ENCODE peak calls at places on chromosomes 16 and 17, in four cellular contexts. F is GM12878, L is HepG2, U is K562. A is an unnamed sample.
A peak's percentile ranks its signal among the peaks of the same experiment; 100 is the strongest.

GRCh38 chr17:76544916-76545365 is 5.1 kb downstream of the PRCD start:
- DNase-seq in F (no peak), L (no peak), U (no peak), A (no peak)

GRCh38 chr17:80432350-80432955 is 17.5 kb downstream of the ENDOV start:
- DNase-seq in F (no peak), L (no peak), U (no peak), A (no peak)

GRCh38 chr17:54900457-54901229 is at the start of gene TOM1L1:
- DNase-seq in F (no peak), L (peak; percentile 87), U (peak; percentile 74), A (peak; percentile 81)

GRCh38 chr17:42937712-42938596 is 26.3 kb downstream of the AARSD1 start:
- DNase-seq in F (no peak), L (peak; percentile 73), U (peak; percentile 65), A (peak; percentile 66)

GRCh38 chr16:29842732-29843346 is 20.2 kb downstream of the CDIPT start:
- DNase-seq in F (no peak), L (no peak), U (no peak), A (no peak)

GRCh38 chr17:12107905-12108304 is 87.2 kb downstream of the MAP2K4 start:
- DNase-seq in F (no peak), L (no peak), U (no peak), A (no peak)

GRCh38 chr16:69033550-69033949 is 71.9 kb upstream of the HAS3 start:
- DNase-seq in F (no peak), L (no peak), U (no peak), A (no peak)

GRCh38 chr17:15947976-15948752 is 3.2 kb downstream of the ADORA2B start:
- DNase-seq in F (no peak), L (no peak), U (no peak), A (no peak)

GRCh38 chr17:17514361-17514992 is 18.3 kb upstream of the RASD1 start:
- DNase-seq in F (no peak), L (no peak), U (no peak), A (no peak)

GRCh38 chr17:74754832-74755231 is 6.4 kb downstream of the NHERF1 start:
- DNase-seq in F (no peak), L (no peak), U (peak; percentile 83), A (no peak)

GRCh38 chr16:749010-749409 is 8.2 kb upstream of the CIAO3 start:
- DNase-seq in F (no peak), L (no peak), U (no peak), A (no peak)

GRCh38 chr17:51611585-51611984 is 351.2 kb downstream of the UTP18 start:
- DNase-seq in F (no peak), L (no peak), U (no peak), A (no peak)

GRCh38 chr17:73179387-73179786 is 13.5 kb upstream of the COG1 start:
- DNase-seq in F (no peak), L (no peak), U (no peak), A (no peak)

GRCh38 chr17:7929158-7930029 is at the start of gene KCNAB3:
- DNase-seq in F (no peak), L (no peak), U (peak; percentile 22), A (peak; percentile 87)

GRCh38 chr17:59859444-59860025 is 33.2 kb downstream of the TUBD1 start:
- DNase-seq in F (no peak), L (peak; percentile 71), U (no peak), A (no peak)

GRCh38 chr17:3657874-3658783 is 10.2 kb downstream of the TAX1BP3 start:
- DNase-seq in F (no peak), L (no peak), U (no peak), A (no peak)

GRCh38 chr17:40646791-40647548 is 648 bp downstream of the SMARCE1 start:
- DNase-seq in F (no peak), L (peak; percentile 50), U (peak; percentile 71), A (no peak)

GRCh38 chr17:48871551-48872351 is 20.8 kb upstream of the ATP5MC1 start:
- DNase-seq in F (no peak), L (peak; percentile 99), U (peak; percentile 39), A (no peak)

GRCh38 chr17:59848385-59848668 is 44.4 kb downstream of the TUBD1 start:
- DNase-seq in F (no peak), L (no peak), U (no peak), A (no peak)

GRCh38 chr17:67221062-67221998 is 23.7 kb downstream of the HELZ start:
- DNase-seq in F (no peak), L (peak; percentile 34), U (peak; percentile 45), A (no peak)

GRCh38 chr17:48322060-48322459 is 108.0 kb downstream of the SKAP1 start:
- DNase-seq in F (no peak), L (no peak), U (no peak), A (no peak)

GRCh38 chr16:31410082-31410481 is 16.9 kb downstream of the ITGAD start:
- DNase-seq in F (no peak), L (no peak), U (no peak), A (no peak)

GRCh38 chr17:80110927-80111701 is 9.7 kb downstream of the GAA start:
- DNase-seq in F (no peak), L (no peak), U (no peak), A (peak; percentile 9)

GRCh38 chr17:77312061-77312684 is 171.4 kb downstream of the SEC14L1 start:
- DNase-seq in F (no peak), L (no peak), U (no peak), A (no peak)

GRCh38 chr17:32192379-32192778 is 50.1 kb downstream of the RHOT1 start:
- DNase-seq in F (no peak), L (no peak), U (no peak), A (no peak)

GRCh38 chr16:75085556-75085955 is 31.0 kb downstream of the LDHD start:
- DNase-seq in F (no peak), L (no peak), U (no peak), A (no peak)

GRCh38 chr17:4953461-4953961 is 2.6 kb downstream of the ENO3 start:
- DNase-seq in F (no peak), L (no peak), U (no peak), A (no peak)

GRCh38 chr17:4950757-4951204 is at the start of gene ENO3:
- DNase-seq in F (no peak), L (peak; percentile 73), U (peak; percentile 35), A (peak; percentile 42)

GRCh38 chr17:4949321-4950074 is 1.2 kb upstream of the PFN1 start:
- DNase-seq in F (no peak), L (peak; percentile 82), U (peak; percentile 84), A (peak; percentile 74)

GRCh38 chr17:4950075-4950756 is 703 bp upstream of the ENO3 start:
- DNase-seq in F (no peak), L (peak; percentile 56), U (peak; percentile 55), A (peak; percentile 58)

DNA sequence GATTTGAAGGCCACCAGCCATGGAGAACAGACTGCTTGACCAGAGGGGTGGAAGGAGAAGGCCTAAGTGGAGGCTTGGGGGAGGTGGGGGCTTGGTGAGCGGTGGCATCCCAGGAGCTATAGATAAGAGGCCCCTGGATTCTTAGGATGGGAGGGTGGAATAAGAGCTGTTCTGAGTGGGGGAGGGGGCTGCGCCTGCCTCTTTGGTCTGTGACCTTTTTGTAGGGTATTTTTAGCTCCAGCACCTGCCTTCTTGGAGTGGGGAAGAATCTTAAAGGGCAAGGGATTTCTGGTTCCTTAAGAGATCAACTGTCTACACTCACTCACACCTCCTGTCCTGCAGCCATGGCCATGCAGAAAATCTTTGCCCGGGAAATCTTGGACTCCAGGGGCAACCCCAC is 567 bp downstream of the ENO3 start:
- DNase-seq in F (no peak), L (no peak), U (peak; percentile 54), A (no peak)
- TF ChIP-seq ATF3 in F (no peak), L (no peak), U (no peak), A (no peak)

DNA sequence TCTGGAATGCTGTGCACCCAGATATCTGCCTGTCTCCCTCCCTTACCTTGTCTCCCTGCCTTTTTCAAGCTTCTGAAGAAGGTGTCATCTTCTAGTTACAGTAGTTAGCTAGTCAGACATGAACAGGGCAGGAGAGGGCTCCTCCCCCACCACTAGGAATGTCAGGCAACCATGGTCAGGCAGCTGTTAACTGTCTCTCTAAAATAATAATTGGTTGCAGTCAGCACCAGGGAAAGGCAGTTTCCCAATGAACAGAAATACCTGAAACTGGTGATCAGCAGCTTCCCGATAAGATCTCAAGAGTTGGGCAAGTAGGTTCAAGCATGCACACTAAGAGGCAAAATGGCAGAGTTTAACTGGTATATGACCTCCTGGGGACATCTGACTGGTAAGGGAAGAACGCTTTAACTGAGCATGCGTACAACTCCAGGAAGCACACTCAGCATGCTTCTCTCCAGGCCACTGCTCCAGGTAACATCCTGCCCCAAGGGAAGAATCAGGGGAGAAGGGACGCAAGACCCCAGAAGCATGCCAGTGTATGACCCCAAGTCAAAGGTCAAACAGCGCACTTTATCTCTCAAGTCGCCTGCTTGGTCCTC is 12.6 kb upstream of the XYLT1 start:
- DNase-seq in F (no peak), L (no peak), U (no peak), A (no peak)
- TF ChIP-seq ETV6 in F (no peak), L (no peak), U (no peak), A (no peak)

DNA sequence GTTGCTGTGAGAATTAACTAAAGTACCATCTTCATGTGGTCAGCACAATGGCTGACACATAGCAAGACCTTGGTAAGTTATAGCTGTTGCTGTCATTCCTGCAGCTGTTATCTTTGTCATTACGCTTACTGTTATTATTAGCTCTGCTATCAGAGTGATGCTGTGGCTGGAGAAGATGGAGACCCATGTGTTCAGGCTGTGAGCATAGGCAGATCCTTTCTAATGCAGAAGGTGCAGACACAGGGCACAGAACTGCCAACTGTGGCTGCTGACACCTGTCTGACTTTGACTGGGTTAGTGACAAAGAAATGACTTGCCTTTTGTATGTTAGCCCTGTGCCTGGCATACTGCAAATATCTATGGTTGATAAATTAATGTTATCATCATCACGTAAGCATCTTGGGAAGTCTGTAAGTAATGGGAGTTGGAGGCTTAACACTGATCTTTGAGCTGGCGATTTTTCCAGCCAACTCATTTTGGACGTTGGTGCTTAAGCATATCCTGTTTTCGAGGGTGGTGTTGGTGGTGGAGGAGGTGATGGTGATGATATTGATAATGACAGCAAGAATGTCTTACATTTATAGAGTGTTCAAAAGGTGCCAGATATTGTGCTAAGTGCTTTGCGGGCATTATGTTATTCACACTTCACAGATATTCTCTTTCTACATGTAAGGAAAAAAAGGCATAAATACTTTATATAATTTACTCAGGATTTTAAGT is 695.3 kb downstream of the WWOX start:
- DNase-seq in F (no peak), L (no peak), U (no peak), A (no peak)
- TF ChIP-seq SP1 in F (no peak), L (no peak), U (no peak), A (no peak)

GRCh38 chr16:51164167-51164566 is 13.1 kb upstream of the SALL1 start:
- DNase-seq in F (no peak), L (no peak), U (no peak), A (no peak)
- TF ChIP-seq ATF3 in F (no peak), L (no peak), U (no peak), A (no peak)

GRCh38 chr16:87131061-87131995 is 185.9 kb downstream of the C16orf95 start:
- DNase-seq in F (no peak), L (no peak), U (no peak), A (no peak)
- TF ChIP-seq ETV6 in F (no peak), L (no peak), U (no peak), A (no peak)

DNA sequence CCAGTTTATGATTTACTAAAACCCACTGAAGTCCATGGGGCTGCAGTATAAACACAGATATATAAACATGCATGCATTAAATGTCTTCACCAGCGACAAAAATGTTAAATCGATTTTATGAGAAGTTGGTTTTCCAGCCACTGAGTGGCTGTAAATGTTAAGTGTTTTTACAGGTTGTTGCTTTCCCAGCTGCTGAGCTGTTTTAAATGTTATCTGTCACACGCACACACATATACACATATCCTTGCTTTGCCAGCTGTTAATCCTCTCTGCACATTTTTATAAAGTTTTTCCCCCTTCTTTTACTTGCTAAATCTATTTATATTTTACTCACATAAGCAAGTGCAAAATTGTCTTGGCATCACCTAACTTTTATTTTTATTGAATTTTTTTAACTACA is 125.1 kb upstream of the KCNJ16 start:
- DNase-seq in F (no peak), L (no peak), U (peak; percentile 12), A (no peak)
- TF ChIP-seq SP1 in F (no peak), L (no peak), U (no peak), A (no peak)

A was measured in WTC11.